ENCODE peak calls at places on chromosome 9, in eight cellular contexts. One of them, this sample, is unnamed.

GRCh38 chr9:115972802-115973201 is 180.8 kb upstream of the PAPPA start:
- DNase-seq in T-cell: no peak
- DNase-seq in NCI-H1417: no peak
- DNase-seq in AG08395: no peak
- DNase-seq in foreskin keratinocyte: no peak
- DNase-seq in heart right ventricle: no peak
- DNase-seq in T1000: no peak
- DNase-seq in adipocyte: peak; percentile 45
- DNase-seq in this sample: peak; percentile 58

GRCh38 chr9:96116275-96117051 is 185.5 kb downstream of the HSD17B3 start:
- DNase-seq in T-cell: no peak
- DNase-seq in AG08395: no peak
- DNase-seq in heart right ventricle: no peak
- DNase-seq in foreskin keratinocyte: no peak
- DNase-seq in adipocyte: no peak
- DNase-seq in T1000: no peak
- DNase-seq in NCI-H1417: no peak
- DNase-seq in this sample: no peak

GRCh38 chr9:114312513-114312875 is 10.4 kb upstream of the ORM1 start:
- DNase-seq in AG08395: no peak
- DNase-seq in T-cell: no peak
- DNase-seq in adipocyte: no peak
- DNase-seq in NCI-H1417: no peak
- DNase-seq in heart right ventricle: no peak
- DNase-seq in T1000: no peak
- DNase-seq in foreskin keratinocyte: no peak
- DNase-seq in this sample: no peak

GRCh38 chr9:124010665-124011321 is 775 bp upstream of the LHX2 start:
- DNase-seq in T-cell: no peak
- DNase-seq in T1000: no peak
- DNase-seq in AG08395: peak; percentile 30
- DNase-seq in NCI-H1417: peak; percentile 90
- DNase-seq in heart right ventricle: no peak
- DNase-seq in adipocyte: peak; percentile 44
- DNase-seq in foreskin keratinocyte: no peak
- DNase-seq in this sample: no peak

GRCh38 chr9:93774331-93775102 is 180.6 kb downstream of the BARX1 start:
- DNase-seq in NCI-H1417: no peak
- DNase-seq in heart right ventricle: no peak
- DNase-seq in T1000: no peak
- DNase-seq in AG08395: no peak
- DNase-seq in foreskin keratinocyte: no peak
- DNase-seq in adipocyte: no peak
- DNase-seq in T-cell: no peak
- DNase-seq in this sample: no peak

GRCh38 chr9:118262191-118262590 is 558.0 kb downstream of the TLR4 start:
- DNase-seq in NCI-H1417: no peak
- DNase-seq in AG08395: no peak
- DNase-seq in adipocyte: no peak
- DNase-seq in T1000: no peak
- DNase-seq in foreskin keratinocyte: no peak
- DNase-seq in T-cell: no peak
- DNase-seq in heart right ventricle: no peak
- DNase-seq in this sample: no peak

GRCh38 chr9:111412280-111412679 is 71.9 kb downstream of the ECPAS start:
- DNase-seq in foreskin keratinocyte: no peak
- DNase-seq in heart right ventricle: no peak
- DNase-seq in T-cell: no peak
- DNase-seq in adipocyte: no peak
- DNase-seq in T1000: no peak
- DNase-seq in AG08395: no peak
- DNase-seq in NCI-H1417: no peak
- DNase-seq in this sample: no peak

GRCh38 chr9:5622019-5622418 is 6.9 kb upstream of the RIC1 start:
- DNase-seq in AG08395: peak; percentile 67
- DNase-seq in NCI-H1417: no peak
- DNase-seq in foreskin keratinocyte: peak; percentile 64
- DNase-seq in adipocyte: peak; percentile 90
- DNase-seq in T-cell: no peak
- DNase-seq in heart right ventricle: no peak
- DNase-seq in T1000: no peak
- DNase-seq in this sample: peak; percentile 77

GRCh38 chr9:5441043-5441442 is 3.3 kb upstream of the PLGRKT start:
- DNase-seq in foreskin keratinocyte: peak; percentile 48
- DNase-seq in adipocyte: no peak
- DNase-seq in T1000: no peak
- DNase-seq in AG08395: no peak
- DNase-seq in T-cell: no peak
- DNase-seq in heart right ventricle: no peak
- DNase-seq in NCI-H1417: no peak
- DNase-seq in this sample: no peak

GRCh38 chr9:34651286-34651685 is 699 bp upstream of the IL11RA start:
- DNase-seq in T-cell: no peak
- DNase-seq in NCI-H1417: no peak
- DNase-seq in AG08395: no peak
- DNase-seq in T1000: no peak
- DNase-seq in heart right ventricle: no peak
- DNase-seq in adipocyte: peak; percentile 52
- DNase-seq in foreskin keratinocyte: no peak
- DNase-seq in this sample: peak; percentile 52

GRCh38 chr9:71032779-71033178 is 88.6 kb downstream of the TRPM3 start:
- DNase-seq in NCI-H1417: no peak
- DNase-seq in foreskin keratinocyte: no peak
- DNase-seq in heart right ventricle: no peak
- DNase-seq in adipocyte: no peak
- DNase-seq in T1000: no peak
- DNase-seq in AG08395: no peak
- DNase-seq in T-cell: no peak
- DNase-seq in this sample: no peak

GRCh38 chr9:36665387-36665786 is 92.7 kb downstream of the MELK start:
- DNase-seq in foreskin keratinocyte: no peak
- DNase-seq in adipocyte: peak; percentile 24
- DNase-seq in heart right ventricle: no peak
- DNase-seq in T1000: no peak
- DNase-seq in AG08395: no peak
- DNase-seq in T-cell: no peak
- DNase-seq in NCI-H1417: no peak
- DNase-seq in this sample: peak; percentile 13

GRCh38 chr9:96856363-96857286 is 2.3 kb upstream of the ZNF782 start:
- DNase-seq in T-cell: peak; percentile 50
- DNase-seq in NCI-H1417: peak; percentile 54
- DNase-seq in adipocyte: peak; percentile 86
- DNase-seq in heart right ventricle: peak; percentile 47
- DNase-seq in AG08395: peak; percentile 62
- DNase-seq in T1000: no peak
- DNase-seq in foreskin keratinocyte: no peak
- DNase-seq in this sample: peak; percentile 48

GRCh38 chr9:1604942-1605560 is 410.1 kb upstream of the SMARCA2 start:
- DNase-seq in T1000: no peak
- DNase-seq in adipocyte: no peak
- DNase-seq in foreskin keratinocyte: no peak
- DNase-seq in AG08395: peak; percentile 19
- DNase-seq in NCI-H1417: no peak
- DNase-seq in heart right ventricle: no peak
- DNase-seq in T-cell: no peak
- DNase-seq in this sample: no peak

GRCh38 chr9:105457560-105458294 is 9.9 kb downstream of the FSD1L start:
- DNase-seq in foreskin keratinocyte: no peak
- DNase-seq in adipocyte: no peak
- DNase-seq in heart right ventricle: peak; percentile 65
- DNase-seq in AG08395: no peak
- DNase-seq in NCI-H1417: no peak
- DNase-seq in T1000: no peak
- DNase-seq in T-cell: no peak
- DNase-seq in this sample: no peak

GRCh38 chr9:63817622-63818518 is 1467.1 kb downstream of the FOXD4L5 start:
- DNase-seq in T-cell: peak; percentile 42
- DNase-seq in T1000: no peak
- DNase-seq in NCI-H1417: no peak
- DNase-seq in heart right ventricle: peak; percentile 47
- DNase-seq in AG08395: peak; percentile 2
- DNase-seq in adipocyte: peak; percentile 18
- DNase-seq in foreskin keratinocyte: peak; percentile 69
- DNase-seq in this sample: peak; percentile 16

GRCh38 chr9:79969383-79969782 is 397.6 kb downstream of the TLE4 start:
- DNase-seq in adipocyte: no peak
- DNase-seq in heart right ventricle: no peak
- DNase-seq in AG08395: no peak
- DNase-seq in T1000: no peak
- DNase-seq in T-cell: no peak
- DNase-seq in foreskin keratinocyte: no peak
- DNase-seq in NCI-H1417: no peak
- DNase-seq in this sample: no peak

GRCh38 chr9:119375892-119376291 is 6.7 kb upstream of the BRINP1 start:
- DNase-seq in heart right ventricle: no peak
- DNase-seq in adipocyte: peak; percentile 9
- DNase-seq in T1000: no peak
- DNase-seq in T-cell: no peak
- DNase-seq in foreskin keratinocyte: no peak
- DNase-seq in AG08395: peak; percentile 28
- DNase-seq in NCI-H1417: peak; percentile 36
- DNase-seq in this sample: no peak

This sample was measured in fibroblast of gingiva.